ENCODE peak calls at places on chromosomes 2 and 18, in ten cellular contexts. I is activated naive CD4-positive, alpha-beta T cell treated with anti-CD3 and anti-CD28 coated beads for 36 hours; J is iris pigment epithelial cell; C is 8988T; O is ELF-1; G is body of pancreas; P is HCEC 1CT; Q is endothelial cell; W is smooth muscle cell of the brain vasculature; D is H54. S is an unnamed sample.

GRCh38 chr2:189347540-189347939 is 93.7 kb upstream of the WDR75 start:
- DNase-seq in I (peak; percentile 28), J (peak; percentile 98), C (no peak), O (peak; percentile 18), G (peak; percentile 36), P (peak; percentile 97), Q (no peak), W (peak; percentile 93), D (no peak), S (peak; percentile 7)

GRCh38 chr2:84496386-84496785 is 19.9 kb upstream of the DNAH6 start:
- DNase-seq in I (no peak), J (no peak), C (no peak), O (no peak), G (no peak), P (no peak), Q (no peak), W (no peak), D (no peak), S (no peak)

GRCh38 chr2:121804340-121804739 is 48.9 kb downstream of the TSN start:
- DNase-seq in I (no peak), J (peak; percentile 9), C (no peak), O (peak; percentile 47), G (no peak), P (peak; percentile 2), Q (peak; percentile 42), W (no peak), D (no peak), S (no peak)

GRCh38 chr18:74281011-74281638 is 10.6 kb downstream of the CYB5A start:
- DNase-seq in I (no peak), J (no peak), C (no peak), O (peak; percentile 90), G (no peak), P (no peak), Q (no peak), W (no peak), D (no peak), S (no peak)

GRCh38 chr2:189092936-189093335 is 86.6 kb downstream of the COL5A2 start:
- DNase-seq in I (no peak), J (peak; percentile 87), C (no peak), O (no peak), G (no peak), P (peak; percentile 9), Q (no peak), W (no peak), D (no peak), S (no peak)

GRCh38 chr2:191086707-191087106 is 64.1 kb downstream of the STAT4 start:
- DNase-seq in I (no peak), J (no peak), C (no peak), O (no peak), G (no peak), P (no peak), Q (no peak), W (no peak), D (no peak), S (no peak)

GRCh38 chr2:20629581-20630291 is 21.2 kb downstream of the HS1BP3 start:
- DNase-seq in I (no peak), J (no peak), C (no peak), O (no peak), G (no peak), P (no peak), Q (no peak), W (no peak), D (no peak), S (no peak)

GRCh38 chr2:165056585-165056984 is 101.3 kb upstream of the SLC38A11 start:
- DNase-seq in I (no peak), J (no peak), C (no peak), O (no peak), G (no peak), P (no peak), Q (no peak), W (no peak), D (no peak), S (no peak)

GRCh38 chr18:79770501-79770815 is 27.3 kb upstream of the KCNG2 start:
- DNase-seq in I (no peak), J (no peak), C (no peak), O (no peak), G (no peak), P (no peak), Q (no peak), W (no peak), D (no peak), S (no peak)

GRCh38 chr2:10377052-10377746 is 70.9 kb downstream of the ODC1 start:
- DNase-seq in I (no peak), J (no peak), C (no peak), O (no peak), G (no peak), P (no peak), Q (no peak), W (no peak), D (no peak), S (no peak)

GRCh38 chr2:100427627-100428258 is 10.3 kb upstream of the CHST10 start:
- DNase-seq in I (peak; percentile 89), J (peak; percentile 60), C (peak; percentile 40), O (peak; percentile 58), G (peak; percentile 69), P (peak; percentile 40), Q (peak; percentile 57), W (no peak), D (peak; percentile 20), S (peak; percentile 60)

GRCh38 chr2:43944915-43945314 is 50.9 kb downstream of the LRPPRC start:
- DNase-seq in I (no peak), J (no peak), C (no peak), O (no peak), G (no peak), P (no peak), Q (no peak), W (no peak), D (no peak), S (no peak)

GRCh38 chr18:32735781-32736180 is 37.0 kb downstream of the KLHL14 start:
- DNase-seq in I (no peak), J (peak; percentile 75), C (no peak), O (no peak), G (no peak), P (peak; percentile 13), Q (no peak), W (no peak), D (no peak), S (no peak)